ENCODE peak calls at places on chromosomes 3 and 15, in nine cellular contexts. T is endothelial cell; Z is NCI-H1092 treated with DMSO at 0.1 percent for 48 hours; Y is activated T-cell treated with anti-CD3 and anti-CD28 coated beads for 24 hours; L is GM04503; O is mesenchymal stem cell; R is stimulated activated CD8-positive, alpha-beta memory T cell treated with anti-CD3 and anti-CD28 coated beads, Interleukin-15, amount 100 ng/mL, for 4 hours; M is stomach; V is stimulated activated CD4-positive, alpha-beta T cell treated with anti-CD3 and anti-CD28 coated beads, Interleukin-1b, Interleukin-23, amount 100 ng/mL, for 24 hours. D is an unnamed sample.

GRCh38 chr3:4417449-4417848 is 49.6 kb downstream of the SUMF1 start:
- DNase-seq in R (no peak), O (no peak), Y (no peak), V (no peak), M (no peak), L (no peak), T (no peak), Z (no peak), D (no peak)

GRCh38 chr3:51887620-51888019 is 12.2 kb upstream of the IQCF5 start:
- DNase-seq in M (peak; percentile 50), T (no peak), Z (no peak), L (no peak), Y (no peak), O (no peak), R (no peak), V (no peak), D (no peak)

GRCh38 chr3:137360531-137361201 is 402.9 kb downstream of the IL20RB start:
- DNase-seq in Z (no peak), L (no peak), R (no peak), Y (no peak), O (no peak), T (no peak), V (no peak), M (no peak), D (no peak)

GRCh38 chr15:78306176-78306774 is 6.9 kb upstream of the SKIC8 start:
- DNase-seq in L (peak; percentile 21), O (peak; percentile 78), Z (no peak), R (no peak), M (no peak), V (no peak), T (no peak), Y (no peak), D (no peak)

GRCh38 chr15:29736745-29737023 is 85.6 kb downstream of the TJP1 start:
- DNase-seq in M (no peak), L (peak; percentile 32), V (no peak), R (no peak), O (no peak), Y (no peak), Z (no peak), T (no peak), D (no peak)

GRCh38 chr3:193372783-193373182 is 5.8 kb downstream of the ATP13A5 start:
- DNase-seq in R (no peak), Y (no peak), M (no peak), O (no peak), T (no peak), L (no peak), V (no peak), Z (no peak), D (no peak)

GRCh38 chr3:112090899-112091586 is 4.9 kb downstream of the C3orf52 start:
- DNase-seq in R (no peak), Y (no peak), O (no peak), Z (no peak), L (no peak), T (no peak), M (peak; percentile 44), V (no peak), D (no peak)

GRCh38 chr3:49554639-49555265 is 475 bp downstream of the BSN start:
- DNase-seq in M (peak; percentile 65), T (peak; percentile 76), Z (no peak), L (no peak), V (no peak), R (no peak), O (peak; percentile 39), Y (no peak), D (no peak)

GRCh38 chr3:9595877-9596276 is 42.3 kb upstream of the LHFPL4 start:
- DNase-seq in R (no peak), L (no peak), V (no peak), M (no peak), O (no peak), Z (no peak), T (no peak), Y (no peak), D (no peak)

GRCh38 chr3:188937389-188937788 is 234.4 kb upstream of the TPRG1 start:
- DNase-seq in L (no peak), R (no peak), O (no peak), Y (no peak), V (no peak), M (no peak), Z (no peak), T (peak; percentile 32), D (no peak)

GRCh38 chr3:123451186-123451585 is 2.3 kb upstream of the ADCY5 start:
- DNase-seq in M (no peak), R (no peak), Y (no peak), V (no peak), T (no peak), Z (no peak), L (no peak), O (no peak), D (no peak)

GRCh38 chr15:83943849-83944404 is 290.0 kb downstream of the ADAMTSL3 start:
- DNase-seq in V (no peak), L (no peak), T (no peak), Y (no peak), R (no peak), Z (no peak), M (no peak), O (no peak), D (no peak)

GRCh38 chr15:36886135-36887011 is 214.0 kb downstream of the MEIS2 start:
- DNase-seq in M (no peak), L (no peak), V (no peak), Y (no peak), Z (no peak), O (no peak), R (no peak), T (no peak), D (no peak)

GRCh38 chr15:89114974-89115373 is 26.7 kb downstream of the ABHD2 start:
- DNase-seq in L (no peak), T (no peak), M (peak; percentile 51), R (no peak), O (peak; percentile 37), Z (peak; percentile 56), V (no peak), Y (no peak), D (peak; percentile 53)

GRCh38 chr15:101804375-101804774 is 1.1 kb downstream of the OR4F6 start:
- DNase-seq in R (no peak), M (no peak), Z (no peak), V (no peak), O (no peak), T (no peak), L (no peak), Y (no peak), D (no peak)

GRCh38 chr15:62914461-62915079 is 128.0 kb upstream of the TPM1 start:
- DNase-seq in Y (no peak), Z (no peak), M (no peak), V (no peak), R (no peak), L (no peak), T (no peak), O (no peak), D (no peak)

GRCh38 chr15:60471314-60471713 is 7.6 kb downstream of the ICE2 start:
- DNase-seq in O (no peak), R (no peak), Y (no peak), V (no peak), Z (no peak), L (no peak), T (no peak), M (no peak), D (no peak)

GRCh38 chr3:193954752-193955151 is 181.2 kb upstream of the HES1 start:
- DNase-seq in T (no peak), R (no peak), O (no peak), L (no peak), Z (no peak), Y (no peak), M (no peak), V (no peak), D (no peak)

GRCh38 chr15:100981086-100981485 is 61.9 kb downstream of the LRRK1 start:
- DNase-seq in V (no peak), Z (no peak), R (no peak), T (no peak), M (no peak), L (no peak), O (no peak), Y (no peak), D (no peak)

GRCh38 chr3:194610690-194611089 is 22.5 kb downstream of the TMEM44 start:
- DNase-seq in V (no peak), O (no peak), R (no peak), Z (no peak), Y (no peak), M (no peak), T (no peak), L (no peak), D (no peak)

GRCh38 chr3:63921741-63922482 is 9.7 kb upstream of the SCAANT1 start:
- DNase-seq in O (no peak), L (no peak), Y (no peak), R (no peak), Z (no peak), V (no peak), M (no peak), T (no peak), D (no peak)

GRCh38 chr3:107953707-107954106 is 137.1 kb downstream of the CD47 start:
- DNase-seq in L (no peak), V (no peak), Z (no peak), T (no peak), O (no peak), R (no peak), M (no peak), Y (no peak), D (no peak)

GRCh38 chr15:74127255-74127953 is 3.0 kb upstream of the ISLR2 start:
- DNase-seq in L (no peak), V (peak; percentile 84), T (peak; percentile 99), R (peak; percentile 59), Y (peak; percentile 81), Z (peak; percentile 88), M (peak; percentile 90), O (peak; percentile 79), D (peak; percentile 86)

GRCh38 chr15:61748529-61748928 is 311.7 kb downstream of the VPS13C start:
- DNase-seq in V (no peak), O (no peak), R (no peak), L (no peak), Z (no peak), T (no peak), M (no peak), Y (no peak), D (no peak)

GRCh38 chr15:81289910-81290309 is 34.0 kb downstream of the STARD5 start:
- DNase-seq in L (no peak), M (no peak), T (no peak), O (no peak), V (no peak), Y (no peak), R (no peak), Z (no peak), D (no peak)

GRCh38 chr3:64163019-64163754 is 62.1 kb downstream of the PRICKLE2 start:
- DNase-seq in M (no peak), Y (no peak), O (no peak), L (no peak), Z (peak; percentile 30), T (no peak), V (no peak), R (no peak), D (no peak)

GRCh38 chr15:24865300-24865699 is 89.5 kb upstream of the SNRPN start:
- DNase-seq in L (no peak), M (no peak), Z (no peak), T (no peak), R (no peak), Y (no peak), O (peak; percentile 30), V (no peak), D (no peak)

GRCh38 chr3:183486472-183486871 is 58.1 kb upstream of the MCF2L2 start:
- DNase-seq in O (no peak), Y (no peak), T (no peak), Z (no peak), R (no peak), M (peak; percentile 20), V (no peak), L (no peak), D (no peak)

GRCh38 chr3:8621872-8622271 is 22.7 kb downstream of the SSUH2 start:
- DNase-seq in M (peak; percentile 24), Z (no peak), T (no peak), L (peak; percentile 84), O (peak; percentile 92), Y (no peak), R (no peak), V (no peak), D (no peak)

GRCh38 chr15:70628542-70628941 is 134.8 kb downstream of the UACA start:
- DNase-seq in Z (no peak), Y (no peak), T (no peak), L (no peak), R (no peak), V (no peak), M (no peak), O (no peak), D (no peak)

GRCh38 chr3:72099331-72100061 is 314.5 kb upstream of the PROK2 start:
- DNase-seq in M (no peak), T (no peak), L (no peak), Z (no peak), Y (no peak), O (no peak), V (no peak), R (no peak), D (no peak)

D was measured in NCI-H1694.